ENCODE peak calls at places on chromosomes 11 and 22, in nine cellular contexts. C, V, O, L, W, U, H, G and K are unnamed samples.

GRCh38 chr22:29907753-29908515 is 25.0 kb downstream of the MTMR3 start:
- DNase-seq in L (peak), O (peak), W (peak), U (no peak), C (peak), G (peak), H (peak), V (peak), K (peak)

GRCh38 chr11:71930556-71931244 is 1.9 kb downstream of the RNF121 start:
- DNase-seq in G (no peak), C (no peak), H (no peak), O (no peak), U (no peak), V (no peak), W (no peak), L (no peak), K (no peak)

GRCh38 chr11:120645639-120646038 is 134.1 kb downstream of the GRIK4 start:
- DNase-seq in G (peak), U (no peak), W (no peak), H (no peak), C (no peak), V (no peak), L (no peak), O (no peak), K (no peak)

GRCh38 chr11:12787847-12788246 is 113.6 kb downstream of the TEAD1 start:
- DNase-seq in C (no peak), O (no peak), V (no peak), U (no peak), W (no peak), G (peak), H (no peak), L (no peak), K (no peak)

GRCh38 chr11:18727499-18728236 is 1.7 kb upstream of the IGSF22 start:
- DNase-seq in W (no peak), V (no peak), H (no peak), O (peak), C (no peak), U (no peak), G (peak), L (peak), K (peak)

GRCh38 chr22:44057411-44057987 is 33.4 kb downstream of the PARVB start:
- DNase-seq in H (peak), V (no peak), L (peak), W (no peak), G (no peak), C (no peak), U (no peak), O (no peak), K (no peak)

GRCh38 chr11:97990162-97990920 is 1030.4 kb upstream of the CNTN5 start:
- DNase-seq in L (no peak), W (no peak), H (no peak), V (no peak), U (no peak), G (no peak), C (no peak), O (no peak), K (no peak)

GRCh38 chr11:47127213-47127612 is 49.5 kb downstream of the ARFGAP2 start:
- DNase-seq in H (no peak), V (no peak), O (no peak), G (no peak), L (no peak), W (no peak), C (no peak), U (no peak), K (no peak)

GRCh38 chr22:30781271-30781875 is 86.7 kb downstream of the OSBP2 start:
- DNase-seq in C (no peak), U (no peak), H (no peak), O (no peak), V (no peak), L (no peak), W (no peak), G (no peak), K (no peak)

GRCh38 chr11:11502303-11502828 is 119.4 kb downstream of the GALNT18 start:
- DNase-seq in W (no peak), G (no peak), O (no peak), C (no peak), H (no peak), L (no peak), V (no peak), U (no peak), K (no peak)

GRCh38 chr11:11760838-11761237 is 80.9 kb upstream of the USP47 start:
- DNase-seq in G (no peak), W (no peak), L (no peak), V (no peak), H (no peak), O (no peak), U (no peak), C (no peak), K (no peak)

GRCh38 chr11:96235725-96236124 is 107.3 kb downstream of the MAML2 start:
- DNase-seq in H (no peak), L (no peak), V (no peak), U (no peak), O (no peak), G (no peak), W (no peak), C (no peak), K (no peak)

GRCh38 chr22:47260551-47260950 is 498.1 kb downstream of the TBC1D22A start:
- DNase-seq in W (no peak), H (no peak), L (no peak), C (no peak), G (no peak), O (no peak), V (no peak), U (no peak), K (no peak)

GRCh38 chr11:70668204-70669202 is 270.2 kb downstream of the CTTN start:
- DNase-seq in U (no peak), G (no peak), C (no peak), H (no peak), V (no peak), L (no peak), O (no peak), W (no peak), K (no peak)

GRCh38 chr11:72723508-72723907 is 28.7 kb downstream of the ARAP1 start:
- DNase-seq in H (no peak), G (no peak), L (no peak), C (no peak), U (no peak), V (no peak), O (no peak), W (no peak), K (no peak)

GRCh38 chr11:133928628-133929059 is 28.1 kb downstream of the IGSF9B start:
- DNase-seq in O (no peak), V (no peak), G (no peak), W (no peak), H (no peak), C (no peak), L (no peak), U (no peak), K (no peak)

GRCh38 chr11:71977743-71978418 is 20.8 kb upstream of the IL18BP start:
- DNase-seq in O (peak), L (peak), H (no peak), W (peak), V (no peak), U (peak), G (peak), C (no peak), K (no peak)

GRCh38 chr11:37372667-37373066 is 774.6 kb upstream of the RAG2 start:
- DNase-seq in G (no peak), C (no peak), V (no peak), L (no peak), O (no peak), U (no peak), H (no peak), W (no peak), K (no peak)

GRCh38 chr22:42190274-42190673 is 59.7 kb upstream of the CYP2D6 start:
- DNase-seq in H (no peak), W (no peak), L (no peak), C (no peak), U (no peak), G (no peak), O (no peak), V (no peak), K (no peak)

GRCh38 chr22:19731361-19731725 is 8.0 kb downstream of the GP1BB start:
- DNase-seq in V (no peak), W (no peak), L (no peak), G (no peak), U (no peak), H (no peak), O (no peak), C (no peak), K (no peak)

GRCh38 chr22:19734163-19734562 is 10.8 kb downstream of the GP1BB start:
- DNase-seq in C (no peak), H (no peak), L (no peak), V (no peak), W (no peak), U (no peak), G (no peak), O (no peak), K (no peak)

GRCh38 chr22:19733755-19734154 is 10.4 kb downstream of the GP1BB start:
- DNase-seq in V (no peak), H (no peak), C (no peak), G (no peak), L (no peak), W (no peak), O (no peak), U (no peak), K (no peak)

GRCh38 chr22:19731736-19732135 is 8.4 kb downstream of the GP1BB start:
- DNase-seq in C (no peak), H (no peak), L (no peak), W (no peak), V (no peak), G (no peak), O (peak), U (no peak), K (no peak)

GRCh38 chr22:19732403-19733113 is 9.2 kb downstream of the GP1BB start:
- DNase-seq in V (no peak), W (no peak), O (no peak), L (no peak), G (no peak), H (no peak), U (no peak), C (no peak), K (no peak)
- H3K4me3 ChIP-seq in V (no peak), W (no peak), O (no peak), L (no peak), G (no peak), H (no peak), U (no peak), C (no peak), K (no peak)

DNA sequence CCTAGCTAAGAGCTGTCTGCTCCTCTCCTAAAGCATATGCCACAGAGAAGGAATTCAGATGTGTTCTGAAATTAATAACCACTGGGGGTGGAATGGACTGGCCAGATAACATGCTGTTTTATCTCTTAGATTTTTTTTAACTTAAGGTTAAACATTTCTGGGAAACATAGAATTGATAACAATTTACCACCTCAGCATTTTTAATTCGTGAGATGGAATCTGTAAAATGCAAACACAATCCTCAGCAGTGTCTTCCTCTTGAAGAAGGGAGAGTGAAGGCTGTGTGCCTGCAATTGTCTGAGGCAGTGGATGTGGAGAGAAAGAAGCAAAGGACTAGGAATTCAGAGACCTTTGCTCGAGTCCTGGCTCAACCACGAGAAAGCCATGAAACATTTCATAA is at the start of gene SLC5A12:
- DNase-seq in G (no peak), H (no peak), V (no peak), U (no peak), L (no peak), W (no peak), C (no peak), O (no peak), K (no peak)
- H3K4me3 ChIP-seq in G (no peak), H (no peak), V (no peak), U (no peak), L (no peak), W (no peak), C (no peak), O (no peak), K (no peak)

GRCh38 chr11:1746516-1746931 is 3.9 kb downstream of the IFITM10 start:
- DNase-seq in C (no peak), U (no peak), W (no peak), V (no peak), H (peak), L (no peak), G (no peak), O (no peak), K (no peak)
- H3K4me3 ChIP-seq in C (no peak), U (no peak), W (no peak), V (no peak), H (peak), L (no peak), G (no peak), O (no peak), K (no peak)

GRCh38 chr22:36055376-36056310 is 27.0 kb upstream of the RBFOX2 start:
- DNase-seq in G (no peak), O (no peak), C (peak), H (no peak), U (no peak), W (no peak), L (no peak), V (no peak), K (no peak)
- H3K4me3 ChIP-seq in G (no peak), O (no peak), C (no peak), H (peak), U (no peak), W (no peak), L (no peak), V (peak), K (no peak)

GRCh38 chr11:114036958-114037357 is 22.6 kb upstream of the ZBTB16 start:
- DNase-seq in V (no peak), H (no peak), G (no peak), U (no peak), O (no peak), L (no peak), W (no peak), C (no peak), K (no peak)
- H3K4me3 ChIP-seq in V (no peak), H (no peak), G (peak), U (no peak), O (no peak), L (no peak), W (no peak), C (no peak), K (no peak)

GRCh38 chr11:75029836-75030631 is 41.3 kb downstream of the NEU3 start:
- DNase-seq in W (no peak), O (peak), L (no peak), V (no peak), U (no peak), H (no peak), C (no peak), G (no peak), K (no peak)

GRCh38 chr11:75031224-75031753 is 42.6 kb downstream of the NEU3 start:
- DNase-seq in H (no peak), C (peak), W (no peak), U (no peak), G (no peak), V (peak), O (peak), L (no peak), K (no peak)

GRCh38 chr11:75032550-75032935 is 43.8 kb downstream of the NEU3 start:
- DNase-seq in U (no peak), L (no peak), G (no peak), W (peak), C (no peak), O (no peak), H (no peak), V (no peak), K (no peak)

GRCh38 chr11:75033916-75034315 is 45.2 kb downstream of the NEU3 start:
- DNase-seq in W (no peak), H (no peak), V (no peak), L (no peak), C (no peak), G (no peak), O (no peak), U (no peak), K (no peak)

GRCh38 chr11:75031771-75032549 is 43.2 kb downstream of the NEU3 start:
- DNase-seq in O (peak), L (peak), C (no peak), H (peak), G (peak), V (peak), U (no peak), W (peak), K (peak)
- H3K4me3 ChIP-seq in O (no peak), L (no peak), C (no peak), H (no peak), G (no peak), V (no peak), U (no peak), W (no peak), K (no peak)

DNA sequence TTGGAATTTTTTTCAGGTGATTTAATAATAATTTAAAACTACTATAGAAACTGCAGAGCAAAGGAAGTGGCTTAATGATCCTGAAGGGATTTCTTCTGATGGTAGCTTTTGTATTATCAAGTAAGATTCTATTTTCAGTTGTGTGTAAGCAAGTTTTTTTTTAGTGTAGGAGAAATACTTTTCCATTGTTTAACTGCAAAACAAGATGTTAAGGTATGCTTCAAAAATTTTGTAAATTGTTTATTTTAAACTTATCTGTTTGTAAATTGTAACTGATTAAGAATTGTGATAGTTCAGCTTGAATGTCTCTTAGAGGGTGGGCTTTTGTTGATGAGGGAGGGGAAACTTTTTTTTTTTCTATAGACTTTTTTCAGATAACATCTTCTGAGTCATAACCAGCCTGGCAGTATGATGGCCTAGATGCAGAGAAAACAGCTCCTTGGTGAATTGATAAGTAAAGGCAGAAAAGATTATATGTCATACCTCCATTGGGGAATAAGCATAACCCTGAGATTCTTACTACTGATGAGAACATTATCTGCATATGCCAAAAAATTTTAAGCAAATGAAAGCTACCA is 3.5 kb downstream of the MALAT1 start:
- DNase-seq in V (no peak), G (no peak), H (no peak), U (no peak), O (no peak), W (no peak), C (no peak), L (no peak), K (no peak)
- H3K4me3 ChIP-seq in V (peak), G (peak), H (peak), U (peak), O (peak), W (peak), C (peak), L (peak), K (peak)